ENCODE peak calls at places on chromosomes 2 and 18, in ten cellular contexts. H is left ventricle myocardium inferior, I is NCI-H1694, Y is Kasumi-1, L is uterus, T is germinal center, R is RWPE1, F is left cardiac atrium, Z is colonic mucosa, C is epithelial cell of proximal tubule. A is an unnamed sample.

GRCh38 chr2:127969455-127969854 is 58.4 kb downstream of the SAP130 start:
- DNase-seq in H (no peak), I (no peak), Y (no peak), L (no peak), T (no peak), R (no peak), F (no peak), Z (no peak), C (no peak), A (no peak)

GRCh38 chr2:64943387-64944150 is 45.6 kb upstream of the SLC1A4 start:
- DNase-seq in H (peak; percentile 34), I (peak; percentile 1), Y (no peak), L (peak; percentile 48), T (no peak), R (peak; percentile 66), F (peak; percentile 56), Z (no peak), C (no peak), A (peak; percentile 80)

GRCh38 chr2:2188344-2189111 is 142.5 kb downstream of the MYT1L start:
- DNase-seq in H (no peak), I (peak; percentile 44), Y (no peak), L (no peak), T (no peak), R (no peak), F (no peak), Z (no peak), C (no peak), A (no peak)

GRCh38 chr2:57920342-57920939 is 126.2 kb upstream of the VRK2 start:
- DNase-seq in H (no peak), I (no peak), Y (no peak), L (no peak), T (no peak), R (no peak), F (no peak), Z (no peak), C (no peak), A (no peak)

GRCh38 chr2:119387381-119388129 is 20.8 kb downstream of the DBI start:
- DNase-seq in H (peak; percentile 69), I (peak; percentile 14), Y (peak; percentile 77), L (peak; percentile 41), T (no peak), R (no peak), F (peak; percentile 78), Z (peak; percentile 47), C (peak; percentile 99), A (peak; percentile 53)

GRCh38 chr2:30218814-30219213 is 12.5 kb upstream of the LBH start:
- DNase-seq in H (no peak), I (no peak), Y (no peak), L (no peak), T (no peak), R (no peak), F (no peak), Z (no peak), C (no peak), A (no peak)

GRCh38 chr2:129734343-129735034 is 245.0 kb upstream of the RAB6C start:
- DNase-seq in H (no peak), I (no peak), Y (no peak), L (no peak), T (no peak), R (no peak), F (no peak), Z (no peak), C (no peak), A (no peak)

GRCh38 chr2:106336740-106337139 is 131.5 kb downstream of the RGPD3 start:
- DNase-seq in H (no peak), I (peak; percentile 26), Y (no peak), L (no peak), T (no peak), R (no peak), F (no peak), Z (no peak), C (no peak), A (no peak)

GRCh38 chr2:1436369-1436768 is 23.1 kb downstream of the TPO start:
- DNase-seq in H (no peak), I (no peak), Y (no peak), L (no peak), T (no peak), R (no peak), F (no peak), Z (no peak), C (no peak), A (no peak)

GRCh38 chr2:11373096-11373495 is 28.7 kb upstream of the ROCK2 start:
- DNase-seq in H (no peak), I (no peak), Y (no peak), L (no peak), T (no peak), R (no peak), F (no peak), Z (no peak), C (no peak), A (no peak)

GRCh38 chr18:12516049-12516677 is 108.4 kb downstream of the PRELID3A start:
- DNase-seq in H (no peak), I (no peak), Y (no peak), L (no peak), T (no peak), R (no peak), F (peak; percentile 25), Z (no peak), C (no peak), A (peak; percentile 28)

GRCh38 chr2:36512705-36513104 is 85.3 kb downstream of the FEZ2 start:
- DNase-seq in H (no peak), I (no peak), Y (no peak), L (no peak), T (no peak), R (no peak), F (no peak), Z (no peak), C (no peak), A (no peak)

GRCh38 chr2:217370391-217370790 is 510.5 kb upstream of the TNP1 start:
- DNase-seq in H (no peak), I (no peak), Y (peak; percentile 35), L (no peak), T (no peak), R (peak; percentile 72), F (no peak), Z (no peak), C (peak; percentile 62), A (no peak)

GRCh38 chr18:75214766-75215515 is 4.3 kb downstream of the TSHZ1 start:
- DNase-seq in H (no peak), I (no peak), Y (no peak), L (no peak), T (no peak), R (no peak), F (no peak), Z (peak; percentile 54), C (no peak), A (no peak)